ENCODE peak calls at places on chromosomes 6 and 20, in seven cellular contexts. One of them, this sample, is unnamed.

GRCh38 chr20:11350126-11351005 is 567.3 kb upstream of the BTBD3 start:
- DNase-seq in PC-3: no peak
- DNase-seq in cardiac fibroblast: peak
- DNase-seq in hepatocyte: peak
- DNase-seq in astrocyte of the spinal cord: peak
- DNase-seq in fibroblast of villous mesenchyme: peak
- DNase-seq in NB4: peak
- DNase-seq in this sample: peak

GRCh38 chr6:10595731-10596664 is 74.8 kb downstream of the GCNT2 start:
- DNase-seq in astrocyte of the spinal cord: peak
- DNase-seq in hepatocyte: no peak
- DNase-seq in NB4: peak
- DNase-seq in cardiac fibroblast: no peak
- DNase-seq in PC-3: peak
- DNase-seq in fibroblast of villous mesenchyme: no peak
- DNase-seq in this sample: no peak

GRCh38 chr20:57996936-57997629 is 231.4 kb downstream of the ANKRD60 start:
- DNase-seq in astrocyte of the spinal cord: peak
- DNase-seq in NB4: no peak
- DNase-seq in hepatocyte: no peak
- DNase-seq in cardiac fibroblast: no peak
- DNase-seq in fibroblast of villous mesenchyme: no peak
- DNase-seq in PC-3: peak
- DNase-seq in this sample: peak

GRCh38 chr20:12984069-12984765 is 24.6 kb upstream of the SPTLC3 start:
- DNase-seq in cardiac fibroblast: no peak
- DNase-seq in PC-3: peak
- DNase-seq in hepatocyte: peak
- DNase-seq in astrocyte of the spinal cord: peak
- DNase-seq in fibroblast of villous mesenchyme: peak
- DNase-seq in NB4: no peak
- DNase-seq in this sample: no peak

GRCh38 chr20:52399352-52399751 is 207.8 kb upstream of the ZFP64 start:
- DNase-seq in astrocyte of the spinal cord: no peak
- DNase-seq in fibroblast of villous mesenchyme: no peak
- DNase-seq in cardiac fibroblast: no peak
- DNase-seq in NB4: no peak
- DNase-seq in hepatocyte: no peak
- DNase-seq in PC-3: no peak
- DNase-seq in this sample: no peak

GRCh38 chr6:45275358-45275757 is 52.8 kb upstream of the RUNX2 start:
- DNase-seq in cardiac fibroblast: no peak
- DNase-seq in NB4: no peak
- DNase-seq in fibroblast of villous mesenchyme: no peak
- DNase-seq in astrocyte of the spinal cord: no peak
- DNase-seq in hepatocyte: no peak
- DNase-seq in PC-3: no peak
- DNase-seq in this sample: no peak

GRCh38 chr6:122872311-122872710 is 83.3 kb downstream of the SMPDL3A start:
- DNase-seq in PC-3: peak
- DNase-seq in astrocyte of the spinal cord: no peak
- DNase-seq in fibroblast of villous mesenchyme: no peak
- DNase-seq in hepatocyte: no peak
- DNase-seq in cardiac fibroblast: no peak
- DNase-seq in NB4: no peak
- DNase-seq in this sample: no peak

GRCh38 chr6:30006170-30007131 is 54.6 kb upstream of the POLR1H start:
- DNase-seq in PC-3: no peak
- DNase-seq in NB4: no peak
- DNase-seq in hepatocyte: peak
- DNase-seq in fibroblast of villous mesenchyme: peak
- DNase-seq in astrocyte of the spinal cord: no peak
- DNase-seq in cardiac fibroblast: no peak
- DNase-seq in this sample: no peak

GRCh38 chr6:74044417-74045096 is 348.6 kb downstream of the CD109 start:
- DNase-seq in PC-3: peak
- DNase-seq in NB4: no peak
- DNase-seq in astrocyte of the spinal cord: no peak
- DNase-seq in cardiac fibroblast: peak
- DNase-seq in fibroblast of villous mesenchyme: peak
- DNase-seq in hepatocyte: no peak
- DNase-seq in this sample: peak

GRCh38 chr20:10448270-10449156 is 13.4 kb downstream of the SLX4IP start:
- DNase-seq in fibroblast of villous mesenchyme: no peak
- DNase-seq in astrocyte of the spinal cord: no peak
- DNase-seq in hepatocyte: no peak
- DNase-seq in PC-3: no peak
- DNase-seq in cardiac fibroblast: no peak
- DNase-seq in NB4: peak
- DNase-seq in this sample: peak

GRCh38 chr6:43804550-43805223 is 34.7 kb downstream of the VEGFA start:
- DNase-seq in hepatocyte: peak
- DNase-seq in fibroblast of villous mesenchyme: no peak
- DNase-seq in cardiac fibroblast: no peak
- DNase-seq in PC-3: no peak
- DNase-seq in astrocyte of the spinal cord: no peak
- DNase-seq in NB4: no peak
- DNase-seq in this sample: no peak

GRCh38 chr20:58251979-58252591 is 23.6 kb upstream of the ANKRD60 start:
- DNase-seq in fibroblast of villous mesenchyme: peak
- DNase-seq in PC-3: peak
- DNase-seq in hepatocyte: peak
- DNase-seq in cardiac fibroblast: peak
- DNase-seq in astrocyte of the spinal cord: peak
- DNase-seq in NB4: peak
- DNase-seq in this sample: peak

GRCh38 chr20:63009044-63009961 is 2.5 kb upstream of the BHLHE23 start:
- DNase-seq in fibroblast of villous mesenchyme: peak
- DNase-seq in astrocyte of the spinal cord: peak
- DNase-seq in PC-3: peak
- DNase-seq in hepatocyte: peak
- DNase-seq in cardiac fibroblast: peak
- DNase-seq in NB4: peak
- DNase-seq in this sample: peak

GRCh38 chr6:12968839-12969558 is 252.4 kb downstream of the PHACTR1 start:
- DNase-seq in PC-3: no peak
- DNase-seq in fibroblast of villous mesenchyme: no peak
- DNase-seq in cardiac fibroblast: no peak
- DNase-seq in NB4: peak
- DNase-seq in hepatocyte: no peak
- DNase-seq in astrocyte of the spinal cord: no peak
- DNase-seq in this sample: no peak

GRCh38 chr20:41170386-41171105 is 33.2 kb downstream of the PLCG1 start:
- DNase-seq in astrocyte of the spinal cord: no peak
- DNase-seq in hepatocyte: no peak
- DNase-seq in fibroblast of villous mesenchyme: no peak
- DNase-seq in NB4: no peak
- DNase-seq in PC-3: no peak
- DNase-seq in cardiac fibroblast: no peak
- DNase-seq in this sample: no peak

GRCh38 chr6:121794630-121795029 is 359.2 kb downstream of the GJA1 start:
- DNase-seq in cardiac fibroblast: peak
- DNase-seq in astrocyte of the spinal cord: peak
- DNase-seq in fibroblast of villous mesenchyme: peak
- DNase-seq in PC-3: peak
- DNase-seq in NB4: peak
- DNase-seq in hepatocyte: peak
- DNase-seq in this sample: peak

GRCh38 chr20:31721408-31722332 is 998 bp downstream of the BCL2L1 start:
- DNase-seq in fibroblast of villous mesenchyme: no peak
- DNase-seq in hepatocyte: no peak
- DNase-seq in NB4: no peak
- DNase-seq in PC-3: peak
- DNase-seq in cardiac fibroblast: no peak
- DNase-seq in astrocyte of the spinal cord: no peak
- DNase-seq in this sample: no peak

GRCh38 chr6:119856136-119856535 is 506.6 kb upstream of the MAN1A1 start:
- DNase-seq in fibroblast of villous mesenchyme: peak
- DNase-seq in astrocyte of the spinal cord: peak
- DNase-seq in cardiac fibroblast: no peak
- DNase-seq in hepatocyte: no peak
- DNase-seq in NB4: peak
- DNase-seq in PC-3: peak
- DNase-seq in this sample: no peak

DNA sequence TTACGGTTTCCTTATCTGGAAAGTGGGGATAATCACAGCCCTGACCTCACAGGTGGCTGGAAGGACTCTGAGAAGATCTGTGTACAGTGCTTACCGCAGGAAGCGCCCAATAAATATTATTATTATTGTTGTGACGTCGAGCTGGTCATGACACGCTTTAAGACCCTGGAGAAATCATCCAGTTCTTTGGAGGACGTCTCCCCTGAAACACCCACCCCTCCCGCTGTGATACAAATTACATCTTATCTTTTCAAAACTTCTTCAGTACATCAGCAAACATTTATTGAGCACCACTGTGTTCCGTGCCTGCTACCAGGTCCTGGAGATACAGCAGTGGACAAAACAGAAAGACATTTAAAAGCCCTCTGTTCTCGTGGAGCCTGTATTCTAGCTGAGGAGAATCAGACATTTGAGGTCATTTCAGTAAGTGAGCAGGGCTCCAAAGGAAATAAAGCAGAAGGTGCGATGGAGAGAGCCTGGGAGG is 118.7 kb downstream of the CEBPB start:
- DNase-seq in fibroblast of villous mesenchyme: peak
- DNase-seq in NB4: no peak
- DNase-seq in cardiac fibroblast: peak
- DNase-seq in PC-3: no peak
- DNase-seq in hepatocyte: no peak
- DNase-seq in astrocyte of the spinal cord: peak
- DNase-seq in this sample: peak
- H3K4me3 ChIP-seq in fibroblast of villous mesenchyme: peak
- H3K4me3 ChIP-seq in NB4: no peak
- H3K4me3 ChIP-seq in cardiac fibroblast: no peak
- H3K4me3 ChIP-seq in PC-3: peak
- H3K4me3 ChIP-seq in hepatocyte: no peak
- H3K4me3 ChIP-seq in astrocyte of the spinal cord: peak
- H3K4me3 ChIP-seq in this sample: no peak

GRCh38 chr6:139253656-139254055 is 38.1 kb downstream of the TXLNB start:
- DNase-seq in cardiac fibroblast: peak
- DNase-seq in NB4: no peak
- DNase-seq in hepatocyte: no peak
- DNase-seq in PC-3: no peak
- DNase-seq in fibroblast of villous mesenchyme: no peak
- DNase-seq in astrocyte of the spinal cord: no peak
- DNase-seq in this sample: no peak

GRCh38 chr6:139250296-139251274 is 41.2 kb downstream of the TXLNB start:
- DNase-seq in hepatocyte: peak
- DNase-seq in NB4: peak
- DNase-seq in PC-3: peak
- DNase-seq in fibroblast of villous mesenchyme: peak
- DNase-seq in astrocyte of the spinal cord: peak
- DNase-seq in cardiac fibroblast: peak
- DNase-seq in this sample: peak

GRCh38 chr6:139254196-139254595 is 37.6 kb downstream of the TXLNB start:
- DNase-seq in astrocyte of the spinal cord: no peak
- DNase-seq in NB4: no peak
- DNase-seq in fibroblast of villous mesenchyme: no peak
- DNase-seq in hepatocyte: no peak
- DNase-seq in PC-3: no peak
- DNase-seq in cardiac fibroblast: no peak
- DNase-seq in this sample: no peak

GRCh38 chr6:139251377-139252017 is 40.3 kb downstream of the TXLNB start:
- DNase-seq in cardiac fibroblast: no peak
- DNase-seq in astrocyte of the spinal cord: no peak
- DNase-seq in fibroblast of villous mesenchyme: peak
- DNase-seq in hepatocyte: no peak
- DNase-seq in PC-3: no peak
- DNase-seq in NB4: no peak
- DNase-seq in this sample: no peak

DNA sequence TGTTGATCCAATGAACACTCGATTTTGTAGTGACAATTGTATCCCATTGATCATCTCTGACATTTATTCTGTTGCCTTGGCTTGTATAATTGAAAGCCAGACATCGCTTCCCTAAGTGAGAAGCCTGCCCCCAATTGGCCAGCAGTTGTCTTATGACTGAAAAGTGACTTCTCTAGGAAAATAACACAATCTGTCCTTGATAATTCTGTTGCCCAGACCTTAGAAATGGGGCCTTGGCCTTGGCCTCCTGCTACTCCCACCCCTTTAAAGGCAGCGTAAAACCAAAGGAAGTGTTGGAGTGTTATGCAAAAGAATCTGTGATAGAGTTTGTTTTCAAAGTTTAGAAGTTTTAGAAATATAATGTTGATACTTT is 39.8 kb downstream of the TXLNB start:
- DNase-seq in PC-3: no peak
- DNase-seq in hepatocyte: no peak
- DNase-seq in cardiac fibroblast: no peak
- DNase-seq in fibroblast of villous mesenchyme: no peak
- DNase-seq in astrocyte of the spinal cord: no peak
- DNase-seq in NB4: no peak
- DNase-seq in this sample: no peak
- TF ChIP-seq CTCF in PC-3: no peak
- TF ChIP-seq CTCF in hepatocyte: no peak
- TF ChIP-seq CTCF in cardiac fibroblast: no peak
- TF ChIP-seq CTCF in fibroblast of villous mesenchyme: no peak
- TF ChIP-seq CTCF in astrocyte of the spinal cord: no peak
- TF ChIP-seq CTCF in NB4: no peak
- TF ChIP-seq CTCF in this sample: no peak

GRCh38 chr6:133312006-133312405 is 70.8 kb downstream of the EYA4 start:
- DNase-seq in cardiac fibroblast: no peak
- DNase-seq in hepatocyte: no peak
- DNase-seq in astrocyte of the spinal cord: no peak
- DNase-seq in NB4: no peak
- DNase-seq in PC-3: no peak
- DNase-seq in fibroblast of villous mesenchyme: no peak
- DNase-seq in this sample: no peak
- H3K4me3 ChIP-seq in cardiac fibroblast: no peak
- H3K4me3 ChIP-seq in hepatocyte: no peak
- H3K4me3 ChIP-seq in astrocyte of the spinal cord: no peak
- H3K4me3 ChIP-seq in NB4: no peak
- H3K4me3 ChIP-seq in PC-3: no peak
- H3K4me3 ChIP-seq in fibroblast of villous mesenchyme: no peak
- H3K4me3 ChIP-seq in this sample: no peak

DNA sequence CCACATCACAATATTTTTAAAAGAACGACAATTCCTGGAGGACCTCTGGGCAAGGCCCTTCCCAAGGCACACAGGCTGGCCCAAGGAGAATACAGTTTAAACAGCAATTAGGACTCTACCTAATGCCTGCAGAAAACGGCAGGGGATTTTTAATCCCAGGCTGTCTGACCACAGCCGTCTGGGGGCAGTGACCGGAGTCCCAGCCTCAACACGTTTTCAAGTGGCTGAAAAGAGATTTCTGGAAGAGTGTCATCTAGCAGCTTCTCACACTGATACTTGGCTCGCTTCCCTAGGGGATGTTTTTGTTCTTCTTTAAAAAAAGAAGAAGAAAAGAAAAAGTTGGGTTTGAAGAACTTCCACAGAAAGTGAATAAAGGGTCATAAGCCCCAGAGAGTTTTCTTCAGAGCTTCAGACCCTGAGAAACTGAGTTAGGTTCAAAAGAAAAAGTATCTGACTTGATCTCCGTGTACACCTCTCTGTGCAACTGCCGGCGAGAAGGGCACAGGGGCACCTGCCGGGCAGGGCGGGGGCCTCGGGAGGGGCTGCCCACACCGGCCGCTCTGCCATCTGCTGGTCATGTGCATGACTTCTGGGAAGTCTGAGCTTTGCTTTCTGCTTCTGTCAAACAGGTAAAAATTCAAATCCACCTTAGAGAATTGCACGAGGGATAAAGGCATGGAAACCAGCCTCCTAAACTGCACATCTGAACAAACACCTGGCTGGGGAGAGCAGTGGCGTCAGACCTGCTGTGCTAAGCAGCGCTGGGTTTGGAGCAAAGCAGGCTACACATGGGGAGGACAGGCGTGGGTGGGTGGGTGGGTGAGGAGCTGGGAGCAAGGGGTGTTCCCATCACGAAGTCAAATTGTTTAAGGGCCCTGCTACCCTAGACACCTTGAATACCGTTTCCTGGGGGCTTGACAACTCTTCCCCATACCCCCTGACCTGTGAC is 33.0 kb downstream of the RRBP1 start:
- DNase-seq in NB4: peak
- DNase-seq in hepatocyte: no peak
- DNase-seq in PC-3: peak
- DNase-seq in fibroblast of villous mesenchyme: no peak
- DNase-seq in cardiac fibroblast: no peak
- DNase-seq in astrocyte of the spinal cord: peak
- DNase-seq in this sample: no peak
- TF ChIP-seq CTCF in NB4: peak
- TF ChIP-seq CTCF in hepatocyte: peak
- TF ChIP-seq CTCF in PC-3: peak
- TF ChIP-seq CTCF in fibroblast of villous mesenchyme: no peak
- TF ChIP-seq CTCF in cardiac fibroblast: peak
- TF ChIP-seq CTCF in astrocyte of the spinal cord: peak
- TF ChIP-seq CTCF in this sample: peak